ENCODE peak calls at places on chromosomes 12 and 14, in six cellular contexts. S is non-pigmented ciliary epithelial cell, I is AG10803, Q is kidney glomerular epithelial cell, V is lung, B is cardiac muscle cell. Z is an unnamed sample.

GRCh38 chr12:75944097-75944904 is 87.3 kb downstream of the PHLDA1 start:
- DNase-seq in S (peak), I (peak), Q (peak), V (no peak), B (peak), Z (peak)

GRCh38 chr14:103651585-103651984 is 22.6 kb downstream of the KLC1 start:
- DNase-seq in S (no peak), I (no peak), Q (no peak), V (no peak), B (no peak), Z (no peak)

GRCh38 chr14:67239582-67239981 is 1.7 kb upstream of the PALS1 start:
- DNase-seq in S (no peak), I (no peak), Q (no peak), V (no peak), B (no peak), Z (no peak)

GRCh38 chr14:75752907-75753594 is 92.0 kb downstream of the TTLL5 start:
- DNase-seq in S (no peak), I (peak), Q (no peak), V (no peak), B (peak), Z (peak)

GRCh38 chr14:61503167-61503801 is 181.9 kb downstream of the PRKCH start:
- DNase-seq in S (no peak), I (peak), Q (no peak), V (no peak), B (peak), Z (no peak)

GRCh38 chr12:12221560-12221959 is 45.3 kb downstream of the LRP6 start:
- DNase-seq in S (no peak), I (no peak), Q (peak), V (no peak), B (no peak), Z (no peak)

GRCh38 chr12:27552886-27553560 is 29.0 kb downstream of the PPFIBP1 start:
- DNase-seq in S (no peak), I (no peak), Q (no peak), V (no peak), B (no peak), Z (no peak)

GRCh38 chr12:85356596-85357385 is 76.8 kb downstream of the ALX1 start:
- DNase-seq in S (no peak), I (no peak), Q (peak), V (no peak), B (no peak), Z (no peak)

GRCh38 chr12:116194935-116195431 is 82.5 kb downstream of the MED13L start:
- DNase-seq in S (no peak), I (no peak), Q (no peak), V (no peak), B (no peak), Z (no peak)

GRCh38 chr14:75246546-75247285 is 31.9 kb upstream of the FOS start:
- DNase-seq in S (no peak), I (no peak), Q (no peak), V (no peak), B (no peak), Z (no peak)

GRCh38 chr12:29961231-29961630 is 177.5 kb upstream of the TMTC1 start:
- DNase-seq in S (peak), I (no peak), Q (peak), V (no peak), B (peak), Z (no peak)

GRCh38 chr12:104419717-104420116 is 37.0 kb upstream of the CHST11 start:
- DNase-seq in S (no peak), I (no peak), Q (no peak), V (no peak), B (no peak), Z (no peak)

GRCh38 chr12:99282670-99283069 is 364.9 kb upstream of the GARIN6 start:
- DNase-seq in S (no peak), I (no peak), Q (no peak), V (no peak), B (no peak), Z (no peak)

GRCh38 chr14:77865455-77865854 is 65.5 kb downstream of the ADCK1 start:
- DNase-seq in S (no peak), I (no peak), Q (no peak), V (no peak), B (no peak), Z (no peak)

GRCh38 chr14:54564799-54565235 is 2.1 kb upstream of the SAMD4A start:
- DNase-seq in S (no peak), I (peak), Q (peak), V (no peak), B (peak), Z (no peak)

GRCh38 chr12:103441437-103442186 is 54.2 kb downstream of the C12orf42 start:
- DNase-seq in S (no peak), I (no peak), Q (no peak), V (no peak), B (no peak), Z (no peak)

GRCh38 chr14:53412819-53413664 is 259.9 kb upstream of the DDHD1 start:
- DNase-seq in S (no peak), I (no peak), Q (no peak), V (no peak), B (peak), Z (no peak)

GRCh38 chr12:121806556-121807308 is 2.9 kb downstream of the SETD1B start:
- DNase-seq in S (no peak), I (no peak), Q (no peak), V (no peak), B (peak), Z (no peak)

GRCh38 chr12:112252184-112252583 is 126.8 kb downstream of the TRAFD1 start:
- DNase-seq in S (peak), I (no peak), Q (no peak), V (peak), B (peak), Z (no peak)

GRCh38 chr12:86230516-86231146 is 25.6 kb downstream of the MGAT4C start:
- DNase-seq in S (no peak), I (no peak), Q (peak), V (no peak), B (peak), Z (no peak)

GRCh38 chr12:89344043-89344861 is 8.0 kb downstream of the DUSP6 start:
- DNase-seq in S (no peak), I (no peak), Q (no peak), V (no peak), B (no peak), Z (no peak)